ENCODE peak calls at places on chromosomes 1 and 21, in six cellular contexts. One of them, this sample, is unnamed.
A peak's percentile ranks its signal among the peaks of the same experiment; 100 is the strongest.

GRCh38 chr1:224735159-224735558 is 119.0 kb downstream of the CNIH3 start:
- DNase-seq in uterus: no peak
- DNase-seq in glutamatergic neuron: no peak
- DNase-seq in fibroblast of the aortic adventitia: no peak
- DNase-seq in posterior cingulate gyrus: no peak
- DNase-seq in stimulated activated CD8-positive, alpha-beta memory T cell treated with anti-CD3 and anti-CD28 coated beads, Interleukin-15, amount 100 ng/mL, for 4 hours: no peak
- DNase-seq in this sample: no peak

GRCh38 chr1:49465486-49466185 is 558.1 kb downstream of the AGBL4 start:
- DNase-seq in posterior cingulate gyrus: no peak
- DNase-seq in uterus: no peak
- DNase-seq in fibroblast of the aortic adventitia: no peak
- DNase-seq in glutamatergic neuron: no peak
- DNase-seq in stimulated activated CD8-positive, alpha-beta memory T cell treated with anti-CD3 and anti-CD28 coated beads, Interleukin-15, amount 100 ng/mL, for 4 hours: no peak
- DNase-seq in this sample: no peak

GRCh38 chr1:174912243-174912642 is 87.5 kb upstream of the CACYBP start:
- DNase-seq in stimulated activated CD8-positive, alpha-beta memory T cell treated with anti-CD3 and anti-CD28 coated beads, Interleukin-15, amount 100 ng/mL, for 4 hours: no peak
- DNase-seq in fibroblast of the aortic adventitia: no peak
- DNase-seq in uterus: no peak
- DNase-seq in glutamatergic neuron: no peak
- DNase-seq in posterior cingulate gyrus: no peak
- DNase-seq in this sample: no peak

GRCh38 chr21:40615503-40616376 is 231.2 kb downstream of the DSCAM start:
- DNase-seq in uterus: no peak
- DNase-seq in posterior cingulate gyrus: no peak
- DNase-seq in glutamatergic neuron: no peak
- DNase-seq in fibroblast of the aortic adventitia: no peak
- DNase-seq in stimulated activated CD8-positive, alpha-beta memory T cell treated with anti-CD3 and anti-CD28 coated beads, Interleukin-15, amount 100 ng/mL, for 4 hours: no peak
- DNase-seq in this sample: no peak

GRCh38 chr1:37479255-37480124 is 5.1 kb downstream of the ZC3H12A start:
- DNase-seq in posterior cingulate gyrus: no peak
- DNase-seq in fibroblast of the aortic adventitia: peak; percentile 73
- DNase-seq in stimulated activated CD8-positive, alpha-beta memory T cell treated with anti-CD3 and anti-CD28 coated beads, Interleukin-15, amount 100 ng/mL, for 4 hours: peak; percentile 93
- DNase-seq in uterus: peak; percentile 87
- DNase-seq in glutamatergic neuron: peak; percentile 14
- DNase-seq in this sample: peak; percentile 32

GRCh38 chr1:33099290-33100118 is 18.6 kb downstream of the AZIN2 start:
- DNase-seq in uterus: no peak
- DNase-seq in stimulated activated CD8-positive, alpha-beta memory T cell treated with anti-CD3 and anti-CD28 coated beads, Interleukin-15, amount 100 ng/mL, for 4 hours: peak; percentile 41
- DNase-seq in posterior cingulate gyrus: no peak
- DNase-seq in fibroblast of the aortic adventitia: peak; percentile 100
- DNase-seq in glutamatergic neuron: no peak
- DNase-seq in this sample: no peak

GRCh38 chr1:212490276-212490675 is 57.6 kb downstream of the NENF start:
- DNase-seq in glutamatergic neuron: no peak
- DNase-seq in uterus: no peak
- DNase-seq in stimulated activated CD8-positive, alpha-beta memory T cell treated with anti-CD3 and anti-CD28 coated beads, Interleukin-15, amount 100 ng/mL, for 4 hours: no peak
- DNase-seq in fibroblast of the aortic adventitia: no peak
- DNase-seq in posterior cingulate gyrus: no peak
- DNase-seq in this sample: no peak

GRCh38 chr1:17765444-17766411 is 10.6 kb downstream of the ACTL8 start:
- DNase-seq in fibroblast of the aortic adventitia: peak; percentile 94
- DNase-seq in stimulated activated CD8-positive, alpha-beta memory T cell treated with anti-CD3 and anti-CD28 coated beads, Interleukin-15, amount 100 ng/mL, for 4 hours: no peak
- DNase-seq in uterus: no peak
- DNase-seq in glutamatergic neuron: no peak
- DNase-seq in posterior cingulate gyrus: no peak
- DNase-seq in this sample: no peak

GRCh38 chr1:39305555-39305954 is 101.1 kb downstream of the MACF1 start:
- DNase-seq in fibroblast of the aortic adventitia: no peak
- DNase-seq in glutamatergic neuron: no peak
- DNase-seq in posterior cingulate gyrus: no peak
- DNase-seq in stimulated activated CD8-positive, alpha-beta memory T cell treated with anti-CD3 and anti-CD28 coated beads, Interleukin-15, amount 100 ng/mL, for 4 hours: no peak
- DNase-seq in uterus: no peak
- DNase-seq in this sample: peak; percentile 7

GRCh38 chr1:196361112-196361714 is 247.0 kb downstream of the KCNT2 start:
- DNase-seq in fibroblast of the aortic adventitia: no peak
- DNase-seq in stimulated activated CD8-positive, alpha-beta memory T cell treated with anti-CD3 and anti-CD28 coated beads, Interleukin-15, amount 100 ng/mL, for 4 hours: no peak
- DNase-seq in uterus: no peak
- DNase-seq in posterior cingulate gyrus: no peak
- DNase-seq in glutamatergic neuron: no peak
- DNase-seq in this sample: no peak

GRCh38 chr1:116820362-116820761 is 66.1 kb downstream of the CD2 start:
- DNase-seq in stimulated activated CD8-positive, alpha-beta memory T cell treated with anti-CD3 and anti-CD28 coated beads, Interleukin-15, amount 100 ng/mL, for 4 hours: no peak
- DNase-seq in fibroblast of the aortic adventitia: peak; percentile 97
- DNase-seq in uterus: peak; percentile 70
- DNase-seq in glutamatergic neuron: no peak
- DNase-seq in posterior cingulate gyrus: peak; percentile 24
- DNase-seq in this sample: no peak